ENCODE peak calls at places on chromosome 2, in eight cellular contexts. One of them, this sample, is unnamed.

GRCh38 chr2:39954346-39954745 is 175.3 kb upstream of the THUMPD2 start:
- DNase-seq in AG09309: no peak
- DNase-seq in posterior vena cava: no peak
- DNase-seq in omental fat pad: no peak
- DNase-seq in fibroblast of mammary gland: peak
- DNase-seq in occipital lobe: no peak
- DNase-seq in activated CD8-positive, alpha-beta memory T cell treated with anti-CD3 and anti-CD28 coated beads for 24 hours: no peak
- DNase-seq in iPS DF 6.9: no peak
- DNase-seq in this sample: no peak

GRCh38 chr2:20625920-20626697 is 24.8 kb downstream of the HS1BP3 start:
- DNase-seq in AG09309: no peak
- DNase-seq in posterior vena cava: peak
- DNase-seq in omental fat pad: no peak
- DNase-seq in fibroblast of mammary gland: peak
- DNase-seq in occipital lobe: no peak
- DNase-seq in activated CD8-positive, alpha-beta memory T cell treated with anti-CD3 and anti-CD28 coated beads for 24 hours: no peak
- DNase-seq in iPS DF 6.9: no peak
- DNase-seq in this sample: peak

GRCh38 chr2:47735912-47736311 is 47.0 kb upstream of the MSH6 start:
- DNase-seq in AG09309: no peak
- DNase-seq in posterior vena cava: no peak
- DNase-seq in omental fat pad: no peak
- DNase-seq in fibroblast of mammary gland: no peak
- DNase-seq in occipital lobe: no peak
- DNase-seq in activated CD8-positive, alpha-beta memory T cell treated with anti-CD3 and anti-CD28 coated beads for 24 hours: no peak
- DNase-seq in iPS DF 6.9: no peak
- DNase-seq in this sample: no peak

GRCh38 chr2:96116879-96117533 is 635 bp upstream of the ADRA2B start:
- DNase-seq in AG09309: no peak
- DNase-seq in posterior vena cava: peak
- DNase-seq in omental fat pad: no peak
- DNase-seq in fibroblast of mammary gland: peak
- DNase-seq in occipital lobe: no peak
- DNase-seq in activated CD8-positive, alpha-beta memory T cell treated with anti-CD3 and anti-CD28 coated beads for 24 hours: peak
- DNase-seq in iPS DF 6.9: no peak
- DNase-seq in this sample: peak

GRCh38 chr2:62382122-62382521 is 123.9 kb downstream of the TMEM17 start:
- DNase-seq in AG09309: no peak
- DNase-seq in posterior vena cava: no peak
- DNase-seq in omental fat pad: no peak
- DNase-seq in fibroblast of mammary gland: no peak
- DNase-seq in occipital lobe: no peak
- DNase-seq in activated CD8-positive, alpha-beta memory T cell treated with anti-CD3 and anti-CD28 coated beads for 24 hours: no peak
- DNase-seq in iPS DF 6.9: no peak
- DNase-seq in this sample: no peak

GRCh38 chr2:218877891-218878290 is 2.8 kb upstream of the WNT10A start:
- DNase-seq in AG09309: no peak
- DNase-seq in posterior vena cava: no peak
- DNase-seq in omental fat pad: no peak
- DNase-seq in fibroblast of mammary gland: no peak
- DNase-seq in occipital lobe: no peak
- DNase-seq in activated CD8-positive, alpha-beta memory T cell treated with anti-CD3 and anti-CD28 coated beads for 24 hours: no peak
- DNase-seq in iPS DF 6.9: no peak
- DNase-seq in this sample: no peak

GRCh38 chr2:226792155-226792871 is 7.3 kb downstream of the IRS1 start:
- DNase-seq in AG09309: no peak
- DNase-seq in posterior vena cava: no peak
- DNase-seq in omental fat pad: no peak
- DNase-seq in fibroblast of mammary gland: peak
- DNase-seq in occipital lobe: no peak
- DNase-seq in activated CD8-positive, alpha-beta memory T cell treated with anti-CD3 and anti-CD28 coated beads for 24 hours: peak
- DNase-seq in iPS DF 6.9: no peak
- DNase-seq in this sample: peak

GRCh38 chr2:231162036-231162345 is 36.4 kb upstream of the ARMC9 start:
- DNase-seq in AG09309: peak
- DNase-seq in posterior vena cava: no peak
- DNase-seq in omental fat pad: no peak
- DNase-seq in fibroblast of mammary gland: peak
- DNase-seq in occipital lobe: no peak
- DNase-seq in activated CD8-positive, alpha-beta memory T cell treated with anti-CD3 and anti-CD28 coated beads for 24 hours: no peak
- DNase-seq in iPS DF 6.9: no peak
- DNase-seq in this sample: peak

GRCh38 chr2:12821656-12822055 is 104.9 kb downstream of the TRIB2 start:
- DNase-seq in AG09309: no peak
- DNase-seq in posterior vena cava: no peak
- DNase-seq in omental fat pad: no peak
- DNase-seq in fibroblast of mammary gland: no peak
- DNase-seq in occipital lobe: no peak
- DNase-seq in activated CD8-positive, alpha-beta memory T cell treated with anti-CD3 and anti-CD28 coated beads for 24 hours: no peak
- DNase-seq in iPS DF 6.9: no peak
- DNase-seq in this sample: no peak

GRCh38 chr2:234686088-234686890 is 189.4 kb upstream of the ARL4C start:
- DNase-seq in AG09309: no peak
- DNase-seq in posterior vena cava: no peak
- DNase-seq in omental fat pad: no peak
- DNase-seq in fibroblast of mammary gland: no peak
- DNase-seq in occipital lobe: no peak
- DNase-seq in activated CD8-positive, alpha-beta memory T cell treated with anti-CD3 and anti-CD28 coated beads for 24 hours: no peak
- DNase-seq in iPS DF 6.9: peak
- DNase-seq in this sample: peak

GRCh38 chr2:143379955-143380354 is 250.7 kb downstream of the ARHGAP15 start:
- DNase-seq in AG09309: no peak
- DNase-seq in posterior vena cava: no peak
- DNase-seq in omental fat pad: no peak
- DNase-seq in fibroblast of mammary gland: no peak
- DNase-seq in occipital lobe: no peak
- DNase-seq in activated CD8-positive, alpha-beta memory T cell treated with anti-CD3 and anti-CD28 coated beads for 24 hours: no peak
- DNase-seq in iPS DF 6.9: no peak
- DNase-seq in this sample: no peak

GRCh38 chr2:176814274-176814673 is 398.3 kb upstream of the HNRNPA3 start:
- DNase-seq in AG09309: no peak
- DNase-seq in posterior vena cava: no peak
- DNase-seq in omental fat pad: no peak
- DNase-seq in fibroblast of mammary gland: no peak
- DNase-seq in occipital lobe: no peak
- DNase-seq in activated CD8-positive, alpha-beta memory T cell treated with anti-CD3 and anti-CD28 coated beads for 24 hours: no peak
- DNase-seq in iPS DF 6.9: no peak
- DNase-seq in this sample: no peak

GRCh38 chr2:132659331-132659730 is 10.7 kb downstream of the LYPD1 start:
- DNase-seq in AG09309: no peak
- DNase-seq in posterior vena cava: no peak
- DNase-seq in omental fat pad: no peak
- DNase-seq in fibroblast of mammary gland: no peak
- DNase-seq in occipital lobe: no peak
- DNase-seq in activated CD8-positive, alpha-beta memory T cell treated with anti-CD3 and anti-CD28 coated beads for 24 hours: no peak
- DNase-seq in iPS DF 6.9: no peak
- DNase-seq in this sample: no peak

GRCh38 chr2:49306925-49307324 is 152.6 kb upstream of the FSHR start:
- DNase-seq in AG09309: no peak
- DNase-seq in posterior vena cava: no peak
- DNase-seq in omental fat pad: no peak
- DNase-seq in fibroblast of mammary gland: peak
- DNase-seq in occipital lobe: no peak
- DNase-seq in activated CD8-positive, alpha-beta memory T cell treated with anti-CD3 and anti-CD28 coated beads for 24 hours: no peak
- DNase-seq in iPS DF 6.9: no peak
- DNase-seq in this sample: peak

GRCh38 chr2:178219247-178219646 is 24.9 kb downstream of the OSBPL6 start:
- DNase-seq in AG09309: no peak
- DNase-seq in posterior vena cava: no peak
- DNase-seq in omental fat pad: no peak
- DNase-seq in fibroblast of mammary gland: no peak
- DNase-seq in occipital lobe: no peak
- DNase-seq in activated CD8-positive, alpha-beta memory T cell treated with anti-CD3 and anti-CD28 coated beads for 24 hours: no peak
- DNase-seq in iPS DF 6.9: peak
- DNase-seq in this sample: no peak

GRCh38 chr2:96763511-96764252 is 3.0 kb downstream of the CNNM4 start:
- DNase-seq in AG09309: no peak
- DNase-seq in posterior vena cava: no peak
- DNase-seq in omental fat pad: no peak
- DNase-seq in fibroblast of mammary gland: no peak
- DNase-seq in occipital lobe: no peak
- DNase-seq in activated CD8-positive, alpha-beta memory T cell treated with anti-CD3 and anti-CD28 coated beads for 24 hours: peak
- DNase-seq in iPS DF 6.9: no peak
- DNase-seq in this sample: no peak

GRCh38 chr2:151379191-151379590 is 21.8 kb downstream of the TNFAIP6 start:
- DNase-seq in AG09309: no peak
- DNase-seq in posterior vena cava: no peak
- DNase-seq in omental fat pad: no peak
- DNase-seq in fibroblast of mammary gland: peak
- DNase-seq in occipital lobe: no peak
- DNase-seq in activated CD8-positive, alpha-beta memory T cell treated with anti-CD3 and anti-CD28 coated beads for 24 hours: no peak
- DNase-seq in iPS DF 6.9: no peak
- DNase-seq in this sample: peak

GRCh38 chr2:119947535-119947934 is 65.3 kb upstream of the EPB41L5 start:
- DNase-seq in AG09309: no peak
- DNase-seq in posterior vena cava: no peak
- DNase-seq in omental fat pad: no peak
- DNase-seq in fibroblast of mammary gland: peak
- DNase-seq in occipital lobe: no peak
- DNase-seq in activated CD8-positive, alpha-beta memory T cell treated with anti-CD3 and anti-CD28 coated beads for 24 hours: no peak
- DNase-seq in iPS DF 6.9: no peak
- DNase-seq in this sample: peak

GRCh38 chr2:111072220-111072871 is 48.4 kb upstream of the BCL2L11 start:
- DNase-seq in AG09309: peak
- DNase-seq in posterior vena cava: no peak
- DNase-seq in omental fat pad: no peak
- DNase-seq in fibroblast of mammary gland: peak
- DNase-seq in occipital lobe: no peak
- DNase-seq in activated CD8-positive, alpha-beta memory T cell treated with anti-CD3 and anti-CD28 coated beads for 24 hours: no peak
- DNase-seq in iPS DF 6.9: no peak
- DNase-seq in this sample: peak

This sample was measured in cardiac fibroblast.